ENCODE peak calls at places on chromosomes 12 and 14, in four cellular contexts. X is Caco-2, W is BE2C, Y is glutamatergic neuron. I is an unnamed sample.
A peak's percentile ranks its signal among the peaks of the same experiment; 100 is the strongest.

GRCh38 chr12:22668441-22668840 is 43.5 kb downstream of the ETNK1 start:
- DNase-seq in W (no peak), Y (no peak), X (no peak), I (no peak)

GRCh38 chr14:101929096-101929495 is 35.3 kb upstream of the DYNC1H1 start:
- DNase-seq in Y (no peak), X (no peak), W (no peak), I (no peak)

GRCh38 chr14:104123879-104124278 is 14.5 kb upstream of the KIF26A start:
- DNase-seq in X (no peak), Y (no peak), W (no peak), I (no peak)

GRCh38 chr12:114479831-114480230 is 73.9 kb upstream of the TBX5 start:
- DNase-seq in X (no peak), Y (no peak), W (no peak), I (no peak)

GRCh38 chr14:33280646-33281045 is 342.0 kb downstream of the NPAS3 start:
- DNase-seq in Y (no peak), X (no peak), W (no peak), I (no peak)

GRCh38 chr14:68232643-68233055 is 413.1 kb downstream of the RAD51B start:
- DNase-seq in Y (no peak), W (no peak), X (no peak), I (no peak)

GRCh38 chr12:82698959-82699358 is 12.3 kb downstream of the TMTC2 start:
- DNase-seq in X (no peak), W (no peak), Y (no peak), I (no peak)

GRCh38 chr12:129563266-129563665 is 340.6 kb downstream of the TMEM132D start:
- DNase-seq in W (no peak), Y (no peak), X (no peak), I (no peak)

GRCh38 chr14:63686926-63687325 is 40.9 kb downstream of the SGPP1 start:
- DNase-seq in Y (no peak), X (no peak), W (no peak), I (no peak)

GRCh38 chr12:85237320-85237719 is 42.7 kb upstream of the ALX1 start:
- DNase-seq in X (no peak), W (no peak), Y (no peak), I (no peak)

GRCh38 chr14:100779691-100780080 is 46.2 kb upstream of the MEG3 start:
- DNase-seq in W (no peak), Y (no peak), X (no peak), I (no peak)

GRCh38 chr12:118979763-118980406 is 1.5 kb upstream of the SRRM4 start:
- DNase-seq in X (peak; percentile 38), Y (peak; percentile 76), W (peak; percentile 82), I (peak; percentile 30)

GRCh38 chr14:72894323-72894622 is 372 bp upstream of the DPF3 start:
- DNase-seq in X (no peak), W (no peak), Y (no peak), I (no peak)

GRCh38 chr14:90419200-90419599 is 22.4 kb downstream of the CALM1 start:
- DNase-seq in Y (no peak), W (peak; percentile 81), X (no peak), I (no peak)

GRCh38 chr14:102545461-102546265 is 36.1 kb upstream of the ANKRD9 start:
- DNase-seq in Y (peak; percentile 43), W (no peak), X (no peak), I (no peak)

GRCh38 chr12:91662021-91662420 is 479.4 kb upstream of the DCN start:
- DNase-seq in Y (no peak), W (no peak), X (no peak), I (no peak)

GRCh38 chr14:71206766-71207371 is 299.6 kb downstream of the PCNX1 start:
- DNase-seq in W (peak; percentile 81), Y (no peak), X (no peak), I (no peak)

GRCh38 chr12:89238593-89238992 is 113.7 kb downstream of the DUSP6 start:
- DNase-seq in Y (no peak), W (no peak), X (no peak), I (no peak)

GRCh38 chr12:92105676-92106075 is 40.0 kb downstream of the BTG1 start:
- DNase-seq in Y (no peak), W (no peak), X (no peak), I (no peak)

GRCh38 chr12:94152292-94153083 is 4.1 kb downstream of the PLXNC1 start:
- DNase-seq in X (peak; percentile 60), W (no peak), Y (no peak), I (peak; percentile 80)

GRCh38 chr14:61225304-61225703 is 55.8 kb downstream of the TMEM30B start:
- DNase-seq in X (no peak), W (no peak), Y (no peak), I (no peak)

GRCh38 chr12:49954863-49955830 is 4.6 kb downstream of the AQP2 start:
- DNase-seq in W (peak; percentile 30), X (no peak), Y (no peak), I (no peak)

GRCh38 chr14:71166434-71166833 is 259.2 kb downstream of the PCNX1 start:
- DNase-seq in W (peak; percentile 58), Y (no peak), X (peak; percentile 69), I (peak; percentile 18)

GRCh38 chr12:120262852-120263724 is 2.4 kb downstream of the PXN start:
- DNase-seq in X (no peak), Y (peak; percentile 41), W (no peak), I (no peak)

GRCh38 chr12:64691793-64692583 is 67.2 kb downstream of the GNS start:
- DNase-seq in X (no peak), Y (no peak), W (no peak), I (no peak)

GRCh38 chr14:91153360-91153759 is 39.5 kb downstream of the DGLUCY start:
- DNase-seq in Y (no peak), W (no peak), X (no peak), I (no peak)

GRCh38 chr12:94875525-94875924 is 128.0 kb downstream of the NDUFA12 start:
- DNase-seq in Y (no peak), X (no peak), W (peak; percentile 14), I (no peak)

GRCh38 chr12:99087278-99087677 is 442.2 kb downstream of the APAF1 start:
- DNase-seq in X (no peak), W (no peak), Y (no peak), I (no peak)

GRCh38 chr12:57340104-57340503 is 89.1 kb upstream of the STAC3 start:
- DNase-seq in W (no peak), X (no peak), Y (no peak), I (no peak)

GRCh38 chr14:77825895-77826519 is 26.1 kb downstream of the ADCK1 start:
- DNase-seq in W (no peak), X (no peak), Y (no peak), I (no peak)

GRCh38 chr12:75944097-75944904 is 87.3 kb downstream of the PHLDA1 start:
- DNase-seq in X (no peak), Y (no peak), W (no peak), I (peak; percentile 11)

GRCh38 chr12:6262635-6263034 is 47.8 kb upstream of the PLEKHG6 start:
- DNase-seq in Y (no peak), X (no peak), W (no peak), I (no peak)

GRCh38 chr12:106776897-106777296 is 2.4 kb downstream of the RIC8B start:
- DNase-seq in Y (no peak), X (no peak), W (no peak), I (no peak)
- TF ChIP-seq CTCF in Y (no peak), X (no peak), W (no peak), I (no peak)

GRCh38 chr12:14394317-14395058 is 29.0 kb downstream of the ATF7IP start:
- DNase-seq in W (peak; percentile 34), X (peak; percentile 56), Y (no peak), I (peak; percentile 65)
- TF ChIP-seq CTCF in W (no peak), X (no peak), Y (peak; percentile 3), I (peak; percentile 23)

DNA sequence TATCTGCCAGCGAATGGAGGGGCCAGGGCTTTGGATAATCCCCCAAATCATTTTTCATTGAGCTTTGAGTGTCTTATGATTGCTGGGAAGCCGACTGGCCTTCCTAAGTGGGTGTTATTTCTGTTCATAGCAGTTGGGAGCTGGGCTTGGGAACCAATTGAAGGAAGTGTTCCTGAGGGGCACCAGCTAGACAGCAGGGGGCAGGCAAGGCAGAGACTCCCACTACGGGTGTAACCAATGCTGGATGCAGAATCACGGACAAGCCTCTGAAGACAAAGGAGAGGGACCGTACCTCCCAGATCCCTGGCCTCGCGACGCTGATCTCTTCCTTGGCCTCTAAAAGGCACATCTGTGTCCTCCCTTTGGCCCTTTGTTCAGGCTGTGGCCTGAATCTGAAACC is 149.0 kb upstream of the PRMT8 start:
- DNase-seq in X (peak; percentile 61), Y (peak; percentile 80), W (peak; percentile 57), I (no peak)
- TF ChIP-seq CTCF in X (peak; percentile 54), Y (peak; percentile 46), W (peak; percentile 64), I (no peak)

DNA sequence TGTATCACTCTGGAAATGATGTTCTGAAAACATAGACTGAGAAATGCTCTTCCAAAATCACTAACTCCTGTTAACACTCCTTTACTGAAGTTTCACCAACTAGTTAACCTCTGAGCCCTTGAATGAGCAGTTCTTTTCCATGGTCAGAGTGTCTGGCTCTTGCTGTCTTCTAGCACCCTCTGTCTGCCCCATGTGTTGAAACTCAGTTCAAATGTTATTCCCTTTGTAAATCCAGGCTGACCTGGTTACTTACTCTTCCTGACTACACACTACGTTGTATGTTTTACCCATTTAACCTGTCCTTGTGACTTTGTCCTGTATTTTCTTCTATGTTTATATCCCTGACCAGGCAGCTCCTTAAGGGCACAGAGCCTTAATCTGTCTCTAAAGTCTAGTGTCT is 388.9 kb upstream of the RPL10L start:
- DNase-seq in X (no peak), W (peak; percentile 42), Y (no peak), I (no peak)
- TF ChIP-seq CTCF in X (peak; percentile 14), W (peak; percentile 80), Y (no peak), I (peak; percentile 26)

GRCh38 chr12:48163150-48163747 is 5.9 kb upstream of the ASB8 start:
- DNase-seq in X (no peak), Y (no peak), W (no peak), I (no peak)
- TF ChIP-seq CTCF in X (no peak), Y (no peak), W (no peak), I (no peak)